ENCODE peak calls at places on chromosome 14, in six cellular contexts. H, U, M, E, W and L are unnamed samples.

GRCh38 chr14:73887704-73888459 is 1.2 kb downstream of the ZNF410 start:
- DNase-seq in M (no peak), W (no peak), E (peak; percentile 4), H (peak; percentile 28), U (no peak), L (peak; percentile 7)

GRCh38 chr14:30532264-30532663 is 26.7 kb upstream of the G2E3 start:
- DNase-seq in E (peak; percentile 4), M (no peak), W (no peak), H (no peak), U (no peak), L (peak; percentile 5)

GRCh38 chr14:58639842-58640484 is 2.2 kb downstream of the DACT1 start:
- DNase-seq in M (peak; percentile 24), W (peak; percentile 96), H (peak; percentile 62), U (peak; percentile 87), E (peak; percentile 96), L (peak; percentile 69)

GRCh38 chr14:85415015-85415712 is 114.8 kb upstream of the FLRT2 start:
- DNase-seq in E (peak; percentile 97), U (peak; percentile 94), M (peak; percentile 89), W (peak; percentile 92), H (peak; percentile 100), L (peak; percentile 100)

GRCh38 chr14:103149351-103149750 is 26.1 kb downstream of the TNFAIP2 start:
- DNase-seq in U (no peak), E (no peak), W (no peak), H (no peak), M (no peak), L (no peak)

GRCh38 chr14:37252434-37252833 is 54.7 kb downstream of the MIPOL1 start:
- DNase-seq in M (no peak), W (no peak), E (no peak), H (no peak), U (no peak), L (no peak)

GRCh38 chr14:93936245-93936644 is 9.1 kb downstream of the FAM181A start:
- DNase-seq in E (no peak), H (peak; percentile 49), U (no peak), M (no peak), W (no peak), L (peak; percentile 61)

GRCh38 chr14:20632831-20633771 is 8.4 kb downstream of the OR6S1 start:
- DNase-seq in M (no peak), U (peak; percentile 87), E (peak; percentile 87), H (peak; percentile 82), W (peak; percentile 83), L (peak; percentile 84)

GRCh38 chr14:64695071-64695470 is 9.2 kb upstream of the PLEKHG3 start:
- DNase-seq in U (no peak), M (no peak), E (no peak), W (no peak), H (no peak), L (no peak)

GRCh38 chr14:37870947-37871346 is 275.5 kb downstream of the TTC6 start:
- DNase-seq in W (no peak), M (no peak), E (no peak), H (peak; percentile 18), U (no peak), L (peak; percentile 30)

GRCh38 chr14:81366259-81366658 is 33.9 kb downstream of the STON2 start:
- DNase-seq in U (peak; percentile 8), H (peak; percentile 71), W (no peak), E (no peak), M (no peak), L (peak; percentile 68)

GRCh38 chr14:22391908-22392307 is 197.1 kb downstream of the DAD1 start:
- DNase-seq in U (peak; percentile 72), E (peak; percentile 74), W (peak; percentile 61), H (peak; percentile 72), M (no peak), L (peak; percentile 81)

GRCh38 chr14:49893309-49894213 is 679 bp downstream of the ARF6 start:
- DNase-seq in H (no peak), E (no peak), M (peak; percentile 65), W (peak; percentile 47), U (no peak), L (peak; percentile 52)

GRCh38 chr14:32896979-32897723 is 41.5 kb upstream of the NPAS3 start:
- DNase-seq in M (no peak), W (peak; percentile 22), H (no peak), E (peak; percentile 39), U (peak; percentile 67), L (no peak)

DNA sequence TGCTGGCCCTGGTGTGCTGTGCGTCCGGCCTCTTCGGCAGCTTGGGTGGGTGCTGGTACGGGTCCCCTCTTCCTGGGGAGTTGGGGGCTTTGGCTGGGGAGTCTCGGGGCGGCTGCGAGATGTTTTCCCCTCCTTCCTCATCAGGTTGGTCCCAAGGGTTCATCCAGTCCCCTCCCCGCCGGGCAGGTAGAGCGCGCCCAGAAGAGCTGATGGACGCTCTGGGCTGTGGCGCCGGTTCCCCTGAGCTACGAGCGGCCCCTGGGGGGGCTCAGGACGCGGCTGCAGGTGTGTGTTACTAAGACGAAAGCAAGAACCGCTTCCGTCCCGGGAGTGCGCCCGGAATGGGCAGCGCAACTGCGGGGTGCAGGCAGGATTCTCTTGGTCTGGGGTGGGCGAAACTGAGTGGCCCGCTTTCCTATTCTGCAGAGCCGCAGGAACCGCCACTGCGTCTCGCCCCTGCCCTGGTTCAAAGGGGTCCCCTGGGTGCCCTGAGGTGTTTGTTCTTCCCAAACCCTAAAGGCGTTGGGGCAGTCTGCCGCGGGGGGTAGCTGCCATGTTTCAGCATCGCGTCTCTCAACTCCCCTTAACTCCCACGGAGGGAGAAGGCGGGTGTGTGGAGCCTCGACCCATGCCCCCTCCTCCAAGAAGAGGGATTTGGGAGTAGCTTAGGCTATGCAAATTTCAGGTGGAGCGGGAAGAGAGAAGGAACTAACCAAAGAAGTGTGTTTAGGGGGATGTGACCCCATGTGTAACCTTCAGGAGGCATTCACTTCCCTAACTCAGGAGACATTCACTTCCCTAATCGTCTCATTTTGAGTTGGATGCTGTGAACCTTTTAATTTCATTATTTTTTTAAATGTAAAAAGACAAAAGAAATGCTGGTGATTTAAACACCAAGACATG is 1.2 kb downstream of the SLC24A4 start:
- DNase-seq in E (no peak), U (no peak), W (no peak), M (no peak), H (no peak), L (no peak)
- H3K4me3 ChIP-seq in E (no peak overlapping the region), U (no peak overlapping the region), W (no peak overlapping the region), M (no peak overlapping the region), H (no peak overlapping the region), L (no peak overlapping the region)

GRCh38 chr14:78154827-78155226 is 15.3 kb upstream of the NRXN3 start:
- DNase-seq in U (no peak), M (no peak), W (no peak), E (no peak), H (no peak), L (no peak)
- TF ChIP-seq CTCF in U (no peak), M (no peak), W (no peak), E (no peak), H (peak; percentile 11), L (no peak)

DNA sequence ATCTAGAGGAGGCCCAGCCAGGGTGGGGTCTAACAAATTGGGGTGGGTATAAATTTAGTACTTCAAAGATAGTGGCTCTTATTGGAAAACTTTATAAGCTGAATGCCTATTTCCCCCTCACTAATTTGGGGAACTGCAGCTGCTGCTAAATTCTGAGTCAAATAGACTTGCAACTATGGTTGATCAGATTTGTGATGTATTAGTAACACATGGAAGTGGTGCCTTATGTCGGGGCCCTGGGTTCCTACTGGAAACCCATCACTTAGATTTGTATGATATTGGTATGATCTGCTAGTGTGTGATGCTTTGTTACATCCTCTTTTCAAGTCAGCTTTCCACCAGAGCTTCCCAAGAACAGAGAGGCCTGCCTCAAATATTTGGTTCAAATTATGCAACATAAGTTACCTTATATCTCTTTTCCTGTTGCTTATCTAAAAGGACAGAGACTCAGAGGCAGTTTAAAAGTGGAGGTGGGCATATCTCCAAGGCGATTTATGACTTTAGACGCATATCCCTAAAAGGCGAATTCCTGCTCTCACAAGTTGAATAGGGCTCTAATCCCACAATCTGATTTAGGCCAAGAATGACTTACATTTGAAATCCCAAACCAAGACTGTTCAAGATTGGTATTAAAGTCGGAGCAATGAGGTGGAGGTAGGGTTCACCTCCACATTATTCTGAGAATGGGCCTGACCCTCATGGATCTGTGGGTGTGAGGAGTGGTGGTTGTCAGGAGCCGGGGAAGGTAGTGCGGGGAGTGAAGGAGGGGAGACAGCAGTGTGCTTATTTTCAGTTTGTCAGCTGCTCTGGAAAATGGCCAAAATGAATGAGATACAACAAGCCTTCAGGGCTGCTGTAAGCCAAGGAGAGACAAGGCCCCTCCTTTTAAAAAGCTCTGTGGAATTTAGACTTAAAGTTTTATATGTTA is 425.8 kb downstream of the RAD51B start:
- DNase-seq in H (peak; percentile 57), E (peak; percentile 89), M (no peak), U (peak; percentile 59), W (no peak), L (peak; percentile 53)
- H3K4me3 ChIP-seq in H (no peak overlapping the region), E (no peak overlapping the region), M (no peak overlapping the region), U (no peak overlapping the region), W (no peak overlapping the region), L (no peak overlapping the region)

GRCh38 chr14:87944987-87945604 is 47.9 kb downstream of the GALC start:
- DNase-seq in M (no peak), H (peak; percentile 57), E (peak; percentile 80), W (peak; percentile 66), U (peak; percentile 64), L (peak; percentile 70)
- TF ChIP-seq CTCF in M (no peak), H (peak; percentile 48), E (peak; percentile 62), W (peak; percentile 69), U (peak; percentile 54), L (peak; percentile 55)

GRCh38 chr14:65826946-65827345 is 414.4 kb downstream of the FUT8 start:
- DNase-seq in M (no peak), H (no peak), W (no peak), E (no peak), U (no peak), L (no peak)
- H3K4me3 ChIP-seq in M (no peak overlapping the region), H (no peak overlapping the region), W (no peak overlapping the region), E (no peak overlapping the region), U (no peak overlapping the region), L (no peak overlapping the region)

GRCh38 chr14:60488175-60488574 is 2.3 kb upstream of the C14orf39 start:
- DNase-seq in M (no peak), W (no peak), U (no peak), E (no peak), H (peak; percentile 18), L (no peak)
- TF ChIP-seq CTCF in M (no peak), W (peak; percentile 21), U (no peak), E (peak; percentile 16), H (peak; percentile 7), L (peak; percentile 15)